ENCODE peak calls at places on chromosome 16, in eight cellular contexts. One of them, this sample, is unnamed. For H3K9me3, the result is how much of the 10 kb centered on the place peaks cover.

GRCh38 chr16:2029350-2029749 is 2.6 kb downstream of the NHERF2 start:
- DNase-seq in left lung: no peak
- DNase-seq in mammary epithelial cell: no peak
- DNase-seq in fibroblast of lung: no peak
- DNase-seq in breast epithelium: no peak
- DNase-seq in lower lobe of right lung: no peak
- DNase-seq in CD4-positive, CD25-positive, alpha-beta regulatory T cell: no peak
- DNase-seq in stomach: no peak
- DNase-seq in this sample: no peak

GRCh38 chr16:75032655-75033054 is 33.8 kb downstream of the ZNRF1 start:
- DNase-seq in left lung: no peak
- DNase-seq in lower lobe of right lung: no peak
- DNase-seq in mammary epithelial cell: no peak
- DNase-seq in fibroblast of lung: no peak
- DNase-seq in stomach: no peak
- DNase-seq in breast epithelium: no peak
- DNase-seq in CD4-positive, CD25-positive, alpha-beta regulatory T cell: no peak
- DNase-seq in this sample: no peak

GRCh38 chr16:10402975-10403374 is 17.1 kb downstream of the ATF7IP2 start:
- DNase-seq in stomach: no peak
- DNase-seq in breast epithelium: no peak
- DNase-seq in fibroblast of lung: no peak
- DNase-seq in left lung: no peak
- DNase-seq in CD4-positive, CD25-positive, alpha-beta regulatory T cell: no peak
- DNase-seq in mammary epithelial cell: no peak
- DNase-seq in lower lobe of right lung: no peak
- DNase-seq in this sample: no peak

GRCh38 chr16:50210266-50211038 is 55.9 kb upstream of the ADCY7 start:
- DNase-seq in CD4-positive, CD25-positive, alpha-beta regulatory T cell: peak
- DNase-seq in breast epithelium: peak
- DNase-seq in lower lobe of right lung: peak
- DNase-seq in fibroblast of lung: peak
- DNase-seq in stomach: peak
- DNase-seq in left lung: peak
- DNase-seq in mammary epithelial cell: peak
- DNase-seq in this sample: no peak

GRCh38 chr16:55349867-55350266 is 25.9 kb downstream of the IRX6 start:
- DNase-seq in breast epithelium: no peak
- DNase-seq in fibroblast of lung: peak
- DNase-seq in mammary epithelial cell: no peak
- DNase-seq in CD4-positive, CD25-positive, alpha-beta regulatory T cell: no peak
- DNase-seq in left lung: no peak
- DNase-seq in stomach: no peak
- DNase-seq in lower lobe of right lung: no peak
- DNase-seq in this sample: no peak

GRCh38 chr16:5633845-5634440 is 536.3 kb upstream of the EEF2KMT start:
- DNase-seq in mammary epithelial cell: no peak
- DNase-seq in left lung: no peak
- DNase-seq in breast epithelium: no peak
- DNase-seq in fibroblast of lung: peak
- DNase-seq in CD4-positive, CD25-positive, alpha-beta regulatory T cell: no peak
- DNase-seq in stomach: no peak
- DNase-seq in lower lobe of right lung: no peak
- DNase-seq in this sample: no peak

GRCh38 chr16:62805221-62805857 is 769.1 kb upstream of the CDH8 start:
- DNase-seq in mammary epithelial cell: no peak
- DNase-seq in lower lobe of right lung: no peak
- DNase-seq in breast epithelium: no peak
- DNase-seq in fibroblast of lung: peak
- DNase-seq in CD4-positive, CD25-positive, alpha-beta regulatory T cell: no peak
- DNase-seq in left lung: no peak
- DNase-seq in stomach: peak
- DNase-seq in this sample: no peak

GRCh38 chr16:57658878-57659674 is 9.0 kb upstream of the ADGRG3 start:
- DNase-seq in lower lobe of right lung: no peak
- DNase-seq in breast epithelium: no peak
- DNase-seq in CD4-positive, CD25-positive, alpha-beta regulatory T cell: no peak
- DNase-seq in fibroblast of lung: no peak
- DNase-seq in stomach: no peak
- DNase-seq in left lung: no peak
- DNase-seq in mammary epithelial cell: no peak
- DNase-seq in this sample: no peak

GRCh38 chr16:54098247-54098646 is 188.3 kb downstream of the IRX3 start:
- DNase-seq in fibroblast of lung: no peak
- DNase-seq in left lung: no peak
- DNase-seq in lower lobe of right lung: no peak
- DNase-seq in CD4-positive, CD25-positive, alpha-beta regulatory T cell: no peak
- DNase-seq in stomach: no peak
- DNase-seq in breast epithelium: no peak
- DNase-seq in mammary epithelial cell: no peak
- DNase-seq in this sample: no peak

GRCh38 chr16:13798211-13798610 is 121.7 kb upstream of the ERCC4 start:
- DNase-seq in CD4-positive, CD25-positive, alpha-beta regulatory T cell: no peak
- DNase-seq in fibroblast of lung: no peak
- DNase-seq in breast epithelium: no peak
- DNase-seq in left lung: no peak
- DNase-seq in mammary epithelial cell: no peak
- DNase-seq in stomach: no peak
- DNase-seq in lower lobe of right lung: no peak
- DNase-seq in this sample: no peak

GRCh38 chr16:53257001-53257400 is 177.3 kb upstream of the RBL2 start:
- DNase-seq in CD4-positive, CD25-positive, alpha-beta regulatory T cell: no peak
- DNase-seq in fibroblast of lung: peak
- DNase-seq in left lung: no peak
- DNase-seq in mammary epithelial cell: peak
- DNase-seq in stomach: no peak
- DNase-seq in lower lobe of right lung: no peak
- DNase-seq in breast epithelium: no peak
- DNase-seq in this sample: no peak

GRCh38 chr16:62363451-62363850 is 327.2 kb upstream of the CDH8 start:
- DNase-seq in stomach: no peak
- DNase-seq in left lung: no peak
- DNase-seq in breast epithelium: no peak
- DNase-seq in fibroblast of lung: no peak
- DNase-seq in lower lobe of right lung: no peak
- DNase-seq in CD4-positive, CD25-positive, alpha-beta regulatory T cell: no peak
- DNase-seq in mammary epithelial cell: no peak
- DNase-seq in this sample: no peak

GRCh38 chr16:87351320-87351698 is 32.3 kb downstream of the FBXO31 start:
- DNase-seq in breast epithelium: no peak
- DNase-seq in CD4-positive, CD25-positive, alpha-beta regulatory T cell: no peak
- DNase-seq in left lung: no peak
- DNase-seq in fibroblast of lung: no peak
- DNase-seq in lower lobe of right lung: no peak
- DNase-seq in mammary epithelial cell: no peak
- DNase-seq in stomach: no peak
- DNase-seq in this sample: no peak

GRCh38 chr16:28193530-28194423 is 18.0 kb downstream of the XPO6 start:
- DNase-seq in stomach: no peak
- DNase-seq in CD4-positive, CD25-positive, alpha-beta regulatory T cell: peak
- DNase-seq in lower lobe of right lung: no peak
- DNase-seq in mammary epithelial cell: peak
- DNase-seq in left lung: no peak
- DNase-seq in fibroblast of lung: peak
- DNase-seq in breast epithelium: no peak
- DNase-seq in this sample: no peak

GRCh38 chr16:54375056-54375455 is 88.5 kb upstream of the IRX3 start:
- DNase-seq in fibroblast of lung: no peak
- DNase-seq in mammary epithelial cell: no peak
- DNase-seq in stomach: no peak
- DNase-seq in breast epithelium: no peak
- DNase-seq in lower lobe of right lung: no peak
- DNase-seq in CD4-positive, CD25-positive, alpha-beta regulatory T cell: no peak
- DNase-seq in left lung: no peak
- DNase-seq in this sample: no peak

GRCh38 chr16:27291722-27292240 is 22.0 kb upstream of the IL4R start:
- DNase-seq in left lung: no peak
- DNase-seq in stomach: no peak
- DNase-seq in mammary epithelial cell: no peak
- DNase-seq in lower lobe of right lung: no peak
- DNase-seq in breast epithelium: no peak
- DNase-seq in CD4-positive, CD25-positive, alpha-beta regulatory T cell: no peak
- DNase-seq in fibroblast of lung: no peak
- DNase-seq in this sample: no peak

GRCh38 chr16:30786936-30787612 is at the start of gene ZNF629:
- DNase-seq in stomach: peak
- DNase-seq in CD4-positive, CD25-positive, alpha-beta regulatory T cell: no peak
- DNase-seq in left lung: peak
- DNase-seq in fibroblast of lung: peak
- DNase-seq in mammary epithelial cell: peak
- DNase-seq in lower lobe of right lung: peak
- DNase-seq in breast epithelium: peak
- DNase-seq in this sample: no peak

GRCh38 chr16:48317614-48318013 is 67.6 kb downstream of the SIAH1 start:
- DNase-seq in CD4-positive, CD25-positive, alpha-beta regulatory T cell: no peak
- DNase-seq in left lung: no peak
- DNase-seq in mammary epithelial cell: peak
- DNase-seq in lower lobe of right lung: no peak
- DNase-seq in fibroblast of lung: peak
- DNase-seq in stomach: no peak
- DNase-seq in breast epithelium: no peak
- DNase-seq in this sample: no peak

GRCh38 chr16:50460538-50461399 is 87.4 kb upstream of the NKD1 start:
- DNase-seq in mammary epithelial cell: no peak
- DNase-seq in lower lobe of right lung: no peak
- DNase-seq in stomach: peak
- DNase-seq in breast epithelium: no peak
- DNase-seq in fibroblast of lung: no peak
- DNase-seq in CD4-positive, CD25-positive, alpha-beta regulatory T cell: no peak
- DNase-seq in left lung: no peak
- DNase-seq in this sample: no peak

GRCh38 chr16:6636457-6636856 is 696.2 kb upstream of the RBFOX1 start:
- DNase-seq in lower lobe of right lung: no peak
- DNase-seq in fibroblast of lung: no peak
- DNase-seq in mammary epithelial cell: no peak
- DNase-seq in left lung: no peak
- DNase-seq in CD4-positive, CD25-positive, alpha-beta regulatory T cell: no peak
- DNase-seq in stomach: no peak
- DNase-seq in breast epithelium: no peak
- DNase-seq in this sample: no peak

GRCh38 chr16:84033251-84034195 is 9.1 kb downstream of the SLC38A8 start:
- DNase-seq in lower lobe of right lung: no peak
- DNase-seq in CD4-positive, CD25-positive, alpha-beta regulatory T cell: no peak
- DNase-seq in breast epithelium: no peak
- DNase-seq in stomach: no peak
- DNase-seq in fibroblast of lung: no peak
- DNase-seq in mammary epithelial cell: no peak
- DNase-seq in left lung: no peak
- DNase-seq in this sample: no peak
- H3K9me3 ChIP-seq in lower lobe of right lung: under half
- H3K9me3 ChIP-seq in CD4-positive, CD25-positive, alpha-beta regulatory T cell: under half
- H3K9me3 ChIP-seq in breast epithelium: under half
- H3K9me3 ChIP-seq in stomach: under half
- H3K9me3 ChIP-seq in fibroblast of lung: under half
- H3K9me3 ChIP-seq in mammary epithelial cell: under half
- H3K9me3 ChIP-seq in left lung: under half
- H3K9me3 ChIP-seq in this sample: under half

GRCh38 chr16:64823676-64824075 is 298.2 kb downstream of the CDH11 start:
- DNase-seq in fibroblast of lung: no peak
- DNase-seq in breast epithelium: no peak
- DNase-seq in CD4-positive, CD25-positive, alpha-beta regulatory T cell: no peak
- DNase-seq in left lung: no peak
- DNase-seq in lower lobe of right lung: no peak
- DNase-seq in stomach: no peak
- DNase-seq in mammary epithelial cell: no peak
- DNase-seq in this sample: no peak

GRCh38 chr16:64830653-64831052 is 291.2 kb downstream of the CDH11 start:
- DNase-seq in left lung: no peak
- DNase-seq in stomach: no peak
- DNase-seq in CD4-positive, CD25-positive, alpha-beta regulatory T cell: no peak
- DNase-seq in fibroblast of lung: peak
- DNase-seq in breast epithelium: no peak
- DNase-seq in mammary epithelial cell: no peak
- DNase-seq in lower lobe of right lung: no peak
- DNase-seq in this sample: no peak

GRCh38 chr16:64829678-64830077 is 292.2 kb downstream of the CDH11 start:
- DNase-seq in stomach: no peak
- DNase-seq in CD4-positive, CD25-positive, alpha-beta regulatory T cell: no peak
- DNase-seq in fibroblast of lung: no peak
- DNase-seq in left lung: no peak
- DNase-seq in breast epithelium: no peak
- DNase-seq in mammary epithelial cell: no peak
- DNase-seq in lower lobe of right lung: no peak
- DNase-seq in this sample: no peak

DNA sequence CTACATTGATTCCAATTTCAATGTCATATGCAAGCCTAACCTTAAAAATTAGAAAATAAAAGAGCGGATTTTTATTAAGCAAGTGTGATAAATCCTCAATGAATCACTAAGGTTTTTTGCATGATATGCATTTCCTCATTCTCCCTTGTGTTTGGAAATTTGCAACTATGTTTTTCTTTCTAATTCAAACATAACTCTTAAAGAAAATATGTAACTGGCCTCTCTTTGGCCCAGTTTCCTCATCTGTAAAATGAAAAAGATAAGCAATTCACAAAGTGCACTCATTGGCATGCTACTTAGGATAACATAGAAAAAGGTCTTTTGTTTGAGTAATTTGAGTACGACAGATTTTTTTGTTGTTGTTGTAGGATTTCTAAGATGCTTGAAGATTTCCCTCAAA is 295.5 kb downstream of the CDH11 start:
- DNase-seq in left lung: no peak
- DNase-seq in mammary epithelial cell: no peak
- DNase-seq in breast epithelium: no peak
- DNase-seq in fibroblast of lung: peak
- DNase-seq in stomach: no peak
- DNase-seq in CD4-positive, CD25-positive, alpha-beta regulatory T cell: no peak
- DNase-seq in lower lobe of right lung: no peak
- DNase-seq in this sample: no peak
- H3K9me3 ChIP-seq in left lung: under half
- H3K9me3 ChIP-seq in mammary epithelial cell: under half
- H3K9me3 ChIP-seq in breast epithelium: under half
- H3K9me3 ChIP-seq in fibroblast of lung: under half
- H3K9me3 ChIP-seq in stomach: under half
- H3K9me3 ChIP-seq in CD4-positive, CD25-positive, alpha-beta regulatory T cell: under half
- H3K9me3 ChIP-seq in lower lobe of right lung: under half
- H3K9me3 ChIP-seq in this sample: under half

GRCh38 chr16:60651351-60651750 is 1384.9 kb downstream of the CDH8 start:
- DNase-seq in mammary epithelial cell: peak
- DNase-seq in CD4-positive, CD25-positive, alpha-beta regulatory T cell: no peak
- DNase-seq in left lung: no peak
- DNase-seq in lower lobe of right lung: no peak
- DNase-seq in breast epithelium: no peak
- DNase-seq in fibroblast of lung: peak
- DNase-seq in stomach: no peak
- DNase-seq in this sample: no peak
- H3K9me3 ChIP-seq in mammary epithelial cell: under half
- H3K9me3 ChIP-seq in CD4-positive, CD25-positive, alpha-beta regulatory T cell: under half
- H3K9me3 ChIP-seq in left lung: under half
- H3K9me3 ChIP-seq in lower lobe of right lung: under half
- H3K9me3 ChIP-seq in breast epithelium: under half
- H3K9me3 ChIP-seq in fibroblast of lung: under half
- H3K9me3 ChIP-seq in stomach: under half
- H3K9me3 ChIP-seq in this sample: under half

DNA sequence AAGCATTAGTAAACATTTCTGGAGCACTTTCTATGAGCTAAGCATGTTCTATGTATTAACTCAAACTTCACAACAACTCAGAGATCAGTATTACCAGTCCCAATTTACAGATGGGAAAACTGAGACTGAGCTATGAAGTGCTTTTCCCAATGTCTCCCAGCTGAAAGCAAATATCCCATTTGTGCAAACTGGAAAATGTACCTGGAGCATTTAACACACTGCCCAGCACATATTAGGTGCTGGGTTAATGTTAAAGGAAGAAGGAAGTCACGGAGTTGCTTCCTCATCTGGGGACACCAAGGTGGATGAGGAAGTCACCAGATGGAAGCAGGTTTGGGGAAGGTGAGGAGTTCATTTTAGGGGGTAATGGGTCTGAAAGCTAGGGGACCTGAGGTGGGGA is 66.1 kb downstream of the ABCC6 start:
- DNase-seq in stomach: no peak
- DNase-seq in lower lobe of right lung: no peak
- DNase-seq in breast epithelium: no peak
- DNase-seq in CD4-positive, CD25-positive, alpha-beta regulatory T cell: no peak
- DNase-seq in fibroblast of lung: no peak
- DNase-seq in mammary epithelial cell: no peak
- DNase-seq in left lung: no peak
- DNase-seq in this sample: no peak
- H3K9me3 ChIP-seq in stomach: under half
- H3K9me3 ChIP-seq in lower lobe of right lung: under half
- H3K9me3 ChIP-seq in breast epithelium: under half
- H3K9me3 ChIP-seq in CD4-positive, CD25-positive, alpha-beta regulatory T cell: under half
- H3K9me3 ChIP-seq in fibroblast of lung: under half
- H3K9me3 ChIP-seq in mammary epithelial cell: under half
- H3K9me3 ChIP-seq in left lung: under half
- H3K9me3 ChIP-seq in this sample: under half

This sample was measured in T-helper 17 cell.